ENCODE peak calls at places on chromosomes 11 and 22, in ten cellular contexts. M is osteoblast; Q is suprapubic skin; D is cardiac fibroblast; U is heart right ventricle; V is endodermal cell; X is tibial artery; E is IMR-90; Y is kidney; T is CD8-positive, alpha-beta T cell. A is an unnamed sample.

GRCh38 chr22:17742528-17742902 is 31.8 kb downstream of the BID start:
- DNase-seq in X (no peak), D (peak), M (peak), U (peak), T (peak), Q (peak), V (peak), Y (no peak), E (peak), A (peak)

GRCh38 chr22:20427104-20427944 is 10.3 kb downstream of the SCARF2 start:
- DNase-seq in U (no peak), V (no peak), D (no peak), T (no peak), M (peak), X (no peak), Q (no peak), E (no peak), Y (peak), A (no peak)

GRCh38 chr11:120065176-120065575 is 72.7 kb downstream of the TRIM29 start:
- DNase-seq in Y (no peak), M (no peak), T (no peak), Q (no peak), E (no peak), U (no peak), D (no peak), X (no peak), V (peak), A (no peak)

GRCh38 chr11:3865388-3866193 is 10.1 kb downstream of the STIM1 start:
- DNase-seq in U (peak), Y (no peak), D (peak), M (peak), V (no peak), T (no peak), E (peak), X (no peak), Q (no peak), A (peak)

GRCh38 chr22:32905400-32905799 is 103.9 kb downstream of the TIMP3 start:
- DNase-seq in T (no peak), D (peak), M (no peak), V (peak), U (no peak), Q (no peak), X (no peak), E (no peak), Y (no peak), A (no peak)

GRCh38 chr22:28139993-28140392 is 220.9 kb upstream of the PITPNB start:
- DNase-seq in E (peak), Y (no peak), M (peak), U (no peak), V (no peak), T (no peak), X (no peak), D (peak), Q (no peak), A (peak)

GRCh38 chr11:29879560-29879959 is 137.3 kb downstream of the KCNA4 start:
- DNase-seq in X (no peak), M (no peak), Y (no peak), E (no peak), V (no peak), U (peak), Q (no peak), T (no peak), D (peak), A (no peak)

GRCh38 chr11:61602775-61603569 is 22.1 kb upstream of the SYT7 start:
- DNase-seq in V (no peak), Q (peak), Y (peak), T (no peak), M (peak), U (peak), D (peak), X (peak), E (peak), A (peak)

GRCh38 chr11:15889972-15890371 is 466.4 kb downstream of the SOX6 start:
- DNase-seq in Y (no peak), X (no peak), V (no peak), Q (no peak), E (peak), T (no peak), M (peak), D (peak), U (no peak), A (peak)

GRCh38 chr22:29617922-29618629 is 14.6 kb downstream of the NF2 start:
- DNase-seq in X (no peak), Y (no peak), E (peak), Q (no peak), D (peak), M (no peak), U (no peak), V (no peak), T (no peak), A (peak)

GRCh38 chr11:134584706-134585445 is 172.8 kb upstream of the B3GAT1 start:
- DNase-seq in E (no peak), Q (no peak), M (no peak), X (peak), V (no peak), D (no peak), Y (no peak), U (peak), T (no peak), A (no peak)

GRCh38 chr11:134044514-134045284 is 24.2 kb upstream of the JAM3 start:
- DNase-seq in Y (no peak), D (no peak), T (no peak), X (no peak), U (no peak), Q (no peak), E (no peak), M (peak), V (no peak), A (no peak)

GRCh38 chr11:45107051-45107450 is 39.4 kb upstream of the PRDM11 start:
- DNase-seq in M (no peak), V (no peak), Y (peak), T (no peak), U (no peak), Q (no peak), D (no peak), X (no peak), E (no peak), A (no peak)

GRCh38 chr22:17726561-17727243 is 47.6 kb downstream of the BID start:
- DNase-seq in T (no peak), Q (no peak), Y (no peak), M (peak), V (no peak), D (no peak), U (no peak), X (no peak), E (peak), A (peak)

GRCh38 chr11:122976734-122977454 is 4.7 kb downstream of the BSX start:
- DNase-seq in U (no peak), M (no peak), Q (no peak), D (no peak), V (peak), X (no peak), Y (no peak), E (no peak), T (no peak), A (no peak)

GRCh38 chr11:70872950-70873735 is 379.2 kb downstream of the SHANK2 start:
- DNase-seq in E (no peak), X (no peak), Q (no peak), M (no peak), V (peak), U (no peak), D (no peak), T (no peak), Y (no peak), A (no peak)

GRCh38 chr11:83493034-83493433 is 206.9 kb upstream of the CCDC90B start:
- DNase-seq in Y (no peak), U (no peak), E (no peak), T (no peak), X (no peak), M (no peak), D (no peak), V (no peak), Q (no peak), A (no peak)

GRCh38 chr11:68940651-68941323 is 37.1 kb downstream of the IGHMBP2 start:
- DNase-seq in D (no peak), M (peak), X (no peak), E (no peak), U (no peak), V (no peak), Y (peak), Q (no peak), T (no peak), A (no peak)

GRCh38 chr11:59807047-59807446 is 3.5 kb downstream of the MRPL16 start:
- DNase-seq in V (no peak), U (no peak), X (no peak), E (no peak), M (no peak), T (no peak), D (no peak), Y (no peak), Q (no peak), A (no peak)

GRCh38 chr11:2878782-2879181 is 6.8 kb downstream of the CDKN1C start:
- DNase-seq in V (no peak), T (no peak), E (no peak), Q (no peak), U (no peak), Y (no peak), X (no peak), M (no peak), D (no peak), A (no peak)

GRCh38 chr11:118689503-118689851 is 10.0 kb upstream of the TREH start:
- DNase-seq in T (no peak), X (no peak), D (no peak), U (no peak), M (no peak), E (no peak), V (no peak), Y (no peak), Q (no peak), A (no peak)
- H3K4me3 ChIP-seq in T (no peak), X (peak), D (no peak), U (peak), M (peak), E (no peak), V (no peak), Y (no peak), Q (peak), A (no peak)

GRCh38 chr11:67667490-67668190 is 6.8 kb downstream of the ALDH3B2 start:
- DNase-seq in M (peak), D (no peak), Q (no peak), Y (peak), U (no peak), X (no peak), V (no peak), T (no peak), E (no peak), A (no peak)
- TF ChIP-seq CTCF in M (no peak), D (no peak), Q (no peak), Y (no peak), U (no peak), X (no peak), V (no peak), T (no peak), E (no peak), A (no peak)

GRCh38 chr11:129922674-129923073 is 27.3 kb upstream of the NFRKB start:
- DNase-seq in T (no peak), Y (no peak), X (no peak), U (no peak), D (no peak), E (no peak), V (no peak), Q (no peak), M (no peak), A (no peak)
- H3K4me3 ChIP-seq in T (no peak), Y (no peak), X (no peak), U (no peak), D (no peak), E (no peak), V (no peak), Q (no peak), M (no peak), A (no peak)

GRCh38 chr11:66268210-66268952 is at the start of gene RAB1B:
- DNase-seq in T (peak), Y (peak), D (peak), V (peak), Q (peak), E (peak), U (peak), M (peak), X (peak), A (peak)

GRCh38 chr11:66267039-66267378 is 1.4 kb upstream of the RAB1B start:
- DNase-seq in X (no peak), V (no peak), U (no peak), E (no peak), D (no peak), Q (no peak), T (no peak), Y (no peak), M (no peak), A (no peak)

GRCh38 chr11:66271816-66272215 is 3.4 kb downstream of the RAB1B start:
- DNase-seq in Y (no peak), U (no peak), V (no peak), E (no peak), Q (no peak), T (no peak), M (no peak), D (no peak), X (no peak), A (no peak)

GRCh38 chr11:66267379-66268209 is 845 bp upstream of the RAB1B start:
- DNase-seq in V (peak), Y (peak), E (peak), U (peak), T (peak), Q (peak), M (peak), D (peak), X (peak), A (peak)

DNA sequence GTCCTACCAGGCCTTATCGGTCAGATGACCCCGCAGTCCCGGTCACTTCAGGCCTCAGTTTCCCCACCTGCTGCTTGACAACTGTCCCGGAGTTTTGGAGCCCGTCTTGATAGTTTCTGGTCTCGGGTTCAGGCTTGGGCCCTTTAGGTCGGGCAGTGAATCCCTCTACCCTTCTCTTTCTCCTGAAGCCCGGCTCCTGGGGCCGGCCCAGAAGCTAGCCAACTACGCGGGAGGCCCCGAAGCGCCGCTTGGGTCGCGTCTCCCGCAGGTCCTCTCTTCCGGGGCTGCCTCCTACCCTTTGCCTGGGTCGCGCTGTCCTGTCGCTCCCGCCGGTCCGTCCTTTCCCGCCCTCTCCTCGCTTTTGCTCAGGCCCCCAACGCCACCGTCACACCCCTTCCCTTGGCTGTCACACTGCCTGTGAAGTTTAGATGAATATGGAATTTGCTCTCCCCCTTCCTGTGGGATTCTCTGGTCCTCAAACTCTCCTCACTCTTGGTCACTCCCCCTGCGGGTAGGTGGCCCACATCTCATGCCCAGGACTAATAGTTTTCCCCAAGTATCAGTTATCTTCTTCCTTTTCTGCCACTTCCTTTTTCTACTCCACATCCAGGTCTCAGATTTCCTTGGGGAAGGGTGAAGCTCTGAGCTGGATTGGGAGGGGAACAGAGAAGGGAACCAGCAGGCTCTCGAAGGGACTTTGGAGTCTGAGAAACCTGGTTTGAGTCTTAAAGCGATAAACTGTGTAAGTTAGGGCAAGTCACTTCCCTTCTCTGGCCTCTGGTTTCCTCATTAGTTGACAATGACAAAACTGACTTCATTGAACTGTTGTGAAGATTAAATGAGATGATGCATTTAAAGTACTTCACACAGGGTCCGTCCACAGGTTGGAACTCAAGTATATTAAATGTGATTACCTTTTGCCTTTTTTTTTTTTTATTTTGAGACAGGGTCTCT is 791 bp downstream of the RAB1B start:
- DNase-seq in U (no peak), X (no peak), V (peak), Y (peak), Q (no peak), M (peak), T (no peak), E (peak), D (peak), A (peak)
- TF ChIP-seq CTCF in U (peak), X (no peak), V (peak), Y (no peak), Q (no peak), M (peak), T (no peak), E (peak), D (peak), A (peak)

GRCh38 chr22:44330727-44331660 is 18.2 kb upstream of the SHISAL1 start:
- DNase-seq in E (no peak), T (no peak), Y (no peak), M (peak), Q (no peak), D (no peak), X (no peak), V (peak), U (no peak), A (no peak)
- H3K4me3 ChIP-seq in E (peak), T (no peak), Y (no peak), M (peak), Q (peak), D (no peak), X (peak), V (peak), U (peak), A (peak)

GRCh38 chr11:114892381-114893197 is 214.3 kb downstream of the NXPE2 start:
- DNase-seq in V (peak), D (no peak), M (no peak), U (no peak), X (no peak), T (no peak), Q (no peak), E (no peak), Y (no peak), A (no peak)
- TF ChIP-seq CTCF in V (peak), D (peak), M (no peak), U (peak), X (no peak), T (no peak), Q (no peak), E (no peak), Y (no peak), A (peak)

DNA sequence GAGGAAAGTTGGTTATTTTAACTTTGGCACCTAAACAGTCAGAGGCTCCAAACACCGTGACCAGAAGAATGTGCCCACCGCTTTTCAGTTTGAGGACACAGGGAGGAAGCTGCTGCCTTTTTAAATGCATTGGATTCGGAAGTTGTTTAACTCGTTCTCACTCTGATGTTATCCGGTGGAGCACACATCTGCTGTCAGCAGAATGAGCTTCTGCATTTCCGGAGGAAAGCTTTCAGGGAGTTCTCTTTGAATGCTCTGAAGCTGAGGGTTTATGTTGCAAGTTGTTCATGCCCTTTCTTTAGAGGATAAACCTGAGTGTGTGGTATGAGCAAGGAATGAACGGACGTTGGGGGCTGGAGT is 64.1 kb downstream of the PPFIBP2 start:
- DNase-seq in M (peak), X (no peak), Q (no peak), T (no peak), E (peak), D (peak), U (no peak), Y (no peak), V (no peak), A (no peak)
- H3K4me3 ChIP-seq in M (peak), X (peak), Q (peak), T (no peak), E (peak), D (peak), U (peak), Y (peak), V (no peak), A (peak)

A was measured in fibroblast of villous mesenchyme.